ENCODE peak calls at places on chromosomes 1 and 21, in five cellular contexts. One of them, this sample, is unnamed.
A peak's percentile ranks its signal among the peaks of the same experiment; 100 is the strongest.

GRCh38 chr1:97577613-97578012 is 343.2 kb downstream of the DPYD start:
- DNase-seq in epithelial cell of esophagus: no peak
- DNase-seq in CD8-positive, alpha-beta memory T cell: no peak
- DNase-seq in prostate gland: no peak
- DNase-seq in tibial nerve: no peak
- DNase-seq in this sample: no peak

GRCh38 chr21:44059710-44060109 is 47.5 kb upstream of the PWP2 start:
- DNase-seq in epithelial cell of esophagus: no peak
- DNase-seq in CD8-positive, alpha-beta memory T cell: no peak
- DNase-seq in prostate gland: no peak
- DNase-seq in tibial nerve: no peak
- DNase-seq in this sample: no peak

GRCh38 chr1:182309631-182310351 is 81.8 kb downstream of the GLUL start:
- DNase-seq in epithelial cell of esophagus: peak; percentile 5
- DNase-seq in CD8-positive, alpha-beta memory T cell: no peak
- DNase-seq in prostate gland: no peak
- DNase-seq in tibial nerve: peak; percentile 30
- DNase-seq in this sample: no peak

GRCh38 chr21:36902793-36903192 is 63.7 kb downstream of the HLCS start:
- DNase-seq in epithelial cell of esophagus: peak; percentile 9
- DNase-seq in CD8-positive, alpha-beta memory T cell: no peak
- DNase-seq in prostate gland: no peak
- DNase-seq in tibial nerve: no peak
- DNase-seq in this sample: no peak

GRCh38 chr1:25343872-25344271 is 5.7 kb downstream of the TMEM50A start:
- DNase-seq in epithelial cell of esophagus: peak; percentile 60
- DNase-seq in CD8-positive, alpha-beta memory T cell: no peak
- DNase-seq in prostate gland: no peak
- DNase-seq in tibial nerve: no peak
- DNase-seq in this sample: no peak

GRCh38 chr1:201538618-201539551 is at the start of gene NAV1:
- DNase-seq in epithelial cell of esophagus: no peak
- DNase-seq in CD8-positive, alpha-beta memory T cell: no peak
- DNase-seq in prostate gland: no peak
- DNase-seq in tibial nerve: peak; percentile 46
- DNase-seq in this sample: no peak

GRCh38 chr1:23371987-23372386 is 2.4 kb upstream of the ZNF436 start:
- DNase-seq in epithelial cell of esophagus: no peak
- DNase-seq in CD8-positive, alpha-beta memory T cell: no peak
- DNase-seq in prostate gland: no peak
- DNase-seq in tibial nerve: no peak
- DNase-seq in this sample: no peak

GRCh38 chr1:59695301-59695700 is 119.4 kb upstream of the HOOK1 start:
- DNase-seq in epithelial cell of esophagus: no peak
- DNase-seq in CD8-positive, alpha-beta memory T cell: no peak
- DNase-seq in prostate gland: no peak
- DNase-seq in tibial nerve: no peak
- DNase-seq in this sample: no peak

GRCh38 chr1:222973561-222973960 is 158.7 kb downstream of the DISP1 start:
- DNase-seq in epithelial cell of esophagus: no peak
- DNase-seq in CD8-positive, alpha-beta memory T cell: no peak
- DNase-seq in prostate gland: no peak
- DNase-seq in tibial nerve: no peak
- DNase-seq in this sample: no peak

GRCh38 chr1:179883739-179884138 is 1.7 kb downstream of the TOR1AIP1 start:
- DNase-seq in epithelial cell of esophagus: peak; percentile 97
- DNase-seq in CD8-positive, alpha-beta memory T cell: peak; percentile 67
- DNase-seq in prostate gland: no peak
- DNase-seq in tibial nerve: no peak
- DNase-seq in this sample: no peak

GRCh38 chr1:175493321-175493998 is 249.9 kb downstream of the TNR start:
- DNase-seq in epithelial cell of esophagus: no peak
- DNase-seq in CD8-positive, alpha-beta memory T cell: no peak
- DNase-seq in prostate gland: no peak
- DNase-seq in tibial nerve: no peak
- DNase-seq in this sample: no peak

GRCh38 chr1:46131727-46132528 is 501 bp downstream of the PIK3R3 start:
- DNase-seq in epithelial cell of esophagus: peak; percentile 55
- DNase-seq in CD8-positive, alpha-beta memory T cell: peak; percentile 28
- DNase-seq in prostate gland: peak; percentile 29
- DNase-seq in tibial nerve: peak; percentile 20
- DNase-seq in this sample: no peak

GRCh38 chr1:82124987-82125638 is 324.4 kb downstream of the ADGRL2 start:
- DNase-seq in epithelial cell of esophagus: no peak
- DNase-seq in CD8-positive, alpha-beta memory T cell: no peak
- DNase-seq in prostate gland: no peak
- DNase-seq in tibial nerve: no peak
- DNase-seq in this sample: no peak

GRCh38 chr1:59150537-59151386 is 146.1 kb upstream of the FGGY start:
- DNase-seq in epithelial cell of esophagus: peak; percentile 98
- DNase-seq in CD8-positive, alpha-beta memory T cell: no peak
- DNase-seq in prostate gland: no peak
- DNase-seq in tibial nerve: peak; percentile 74
- DNase-seq in this sample: peak; percentile 80

GRCh38 chr21:38950388-38951094 is 144.8 kb downstream of the ETS2 start:
- DNase-seq in epithelial cell of esophagus: peak; percentile 67
- DNase-seq in CD8-positive, alpha-beta memory T cell: no peak
- DNase-seq in prostate gland: peak; percentile 91
- DNase-seq in tibial nerve: no peak
- DNase-seq in this sample: no peak

GRCh38 chr1:16073490-16074104 is at the start of gene FAM131C:
- DNase-seq in epithelial cell of esophagus: peak; percentile 37
- DNase-seq in CD8-positive, alpha-beta memory T cell: peak; percentile 30
- DNase-seq in prostate gland: no peak
- DNase-seq in tibial nerve: no peak
- DNase-seq in this sample: no peak

GRCh38 chr21:45582128-45582527 is 39.9 kb upstream of the SLC19A1 start:
- DNase-seq in epithelial cell of esophagus: no peak
- DNase-seq in CD8-positive, alpha-beta memory T cell: no peak
- DNase-seq in prostate gland: no peak
- DNase-seq in tibial nerve: no peak
- DNase-seq in this sample: no peak

GRCh38 chr1:81619156-81619555 is 181.6 kb upstream of the ADGRL2 start:
- DNase-seq in epithelial cell of esophagus: no peak
- DNase-seq in CD8-positive, alpha-beta memory T cell: no peak
- DNase-seq in prostate gland: no peak
- DNase-seq in tibial nerve: no peak
- DNase-seq in this sample: no peak

GRCh38 chr1:8061673-8062386 is 35.7 kb upstream of the ERRFI1 start:
- DNase-seq in epithelial cell of esophagus: peak; percentile 65
- DNase-seq in CD8-positive, alpha-beta memory T cell: no peak
- DNase-seq in prostate gland: no peak
- DNase-seq in tibial nerve: no peak
- DNase-seq in this sample: no peak

GRCh38 chr1:45723248-45723930 is 27.1 kb downstream of the IPP start:
- DNase-seq in epithelial cell of esophagus: no peak
- DNase-seq in CD8-positive, alpha-beta memory T cell: no peak
- DNase-seq in prostate gland: no peak
- DNase-seq in tibial nerve: no peak
- DNase-seq in this sample: no peak

GRCh38 chr21:42156690-42157605 is 62.0 kb upstream of the ABCG1 start:
- DNase-seq in epithelial cell of esophagus: peak; percentile 64
- DNase-seq in CD8-positive, alpha-beta memory T cell: no peak
- DNase-seq in prostate gland: peak; percentile 59
- DNase-seq in tibial nerve: no peak
- DNase-seq in this sample: no peak

GRCh38 chr1:10796029-10796944 is at the start of gene CASZ1:
- DNase-seq in epithelial cell of esophagus: peak; percentile 96
- DNase-seq in CD8-positive, alpha-beta memory T cell: no peak
- DNase-seq in prostate gland: peak; percentile 89
- DNase-seq in tibial nerve: peak; percentile 65
- DNase-seq in this sample: peak; percentile 58

GRCh38 chr1:77392486-77392885 is 110.7 kb downstream of the AK5 start:
- DNase-seq in epithelial cell of esophagus: no peak
- DNase-seq in CD8-positive, alpha-beta memory T cell: no peak
- DNase-seq in prostate gland: no peak
- DNase-seq in tibial nerve: no peak
- DNase-seq in this sample: no peak

GRCh38 chr1:1112237-1112985 is 3.5 kb downstream of the C1orf159 start:
- DNase-seq in epithelial cell of esophagus: no peak
- DNase-seq in CD8-positive, alpha-beta memory T cell: no peak
- DNase-seq in prostate gland: no peak
- DNase-seq in tibial nerve: no peak
- DNase-seq in this sample: no peak

GRCh38 chr1:43337588-43337987 is at the start of gene MPL:
- DNase-seq in epithelial cell of esophagus: no peak
- DNase-seq in CD8-positive, alpha-beta memory T cell: no peak
- DNase-seq in prostate gland: no peak
- DNase-seq in tibial nerve: no peak
- DNase-seq in this sample: no peak

GRCh38 chr21:29025328-29025713 is 853 bp downstream of the USP16 start:
- DNase-seq in epithelial cell of esophagus: peak; percentile 41
- DNase-seq in CD8-positive, alpha-beta memory T cell: no peak
- DNase-seq in prostate gland: no peak
- DNase-seq in tibial nerve: no peak
- DNase-seq in this sample: no peak

GRCh38 chr21:45481977-45482898 is 60.0 kb downstream of the SLC19A1 start:
- DNase-seq in epithelial cell of esophagus: no peak
- DNase-seq in CD8-positive, alpha-beta memory T cell: no peak
- DNase-seq in prostate gland: no peak
- DNase-seq in tibial nerve: no peak
- DNase-seq in this sample: no peak

GRCh38 chr1:1833916-1834325 is 55.7 kb upstream of the NADK start:
- DNase-seq in epithelial cell of esophagus: no peak
- DNase-seq in CD8-positive, alpha-beta memory T cell: no peak
- DNase-seq in prostate gland: no peak
- DNase-seq in tibial nerve: no peak
- DNase-seq in this sample: peak; percentile 21

DNA sequence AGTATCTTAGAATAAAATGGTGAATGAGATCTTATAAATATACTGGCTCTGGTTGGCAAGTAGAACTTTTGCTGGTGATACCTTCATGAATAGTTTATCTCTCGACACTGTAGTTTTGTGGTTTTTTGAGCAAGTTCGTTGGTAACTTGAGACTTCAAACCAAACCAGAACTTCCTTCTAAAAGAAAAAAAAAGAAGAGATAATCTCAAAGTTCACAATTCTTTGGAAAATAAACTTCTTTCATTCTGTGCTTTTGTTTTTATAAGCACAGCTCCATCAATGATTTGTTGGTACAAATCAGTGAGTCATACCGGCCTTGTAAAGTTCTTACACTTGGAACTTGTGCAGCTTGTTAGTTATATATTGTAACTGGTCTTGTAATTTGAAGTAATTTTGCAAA is 2.3 kb downstream of the HIPK1 start:
- DNase-seq in epithelial cell of esophagus: peak; percentile 47
- DNase-seq in CD8-positive, alpha-beta memory T cell: peak; percentile 78
- DNase-seq in prostate gland: peak; percentile 13
- DNase-seq in tibial nerve: no peak
- DNase-seq in this sample: no peak
- H3K4me3 ChIP-seq in epithelial cell of esophagus: peak overlapping the region; percentile 11
- H3K4me3 ChIP-seq in CD8-positive, alpha-beta memory T cell: peak overlapping the region; percentile 89
- H3K4me3 ChIP-seq in prostate gland: no peak overlapping the region
- H3K4me3 ChIP-seq in tibial nerve: no peak overlapping the region
- H3K4me3 ChIP-seq in this sample: no peak overlapping the region

DNA sequence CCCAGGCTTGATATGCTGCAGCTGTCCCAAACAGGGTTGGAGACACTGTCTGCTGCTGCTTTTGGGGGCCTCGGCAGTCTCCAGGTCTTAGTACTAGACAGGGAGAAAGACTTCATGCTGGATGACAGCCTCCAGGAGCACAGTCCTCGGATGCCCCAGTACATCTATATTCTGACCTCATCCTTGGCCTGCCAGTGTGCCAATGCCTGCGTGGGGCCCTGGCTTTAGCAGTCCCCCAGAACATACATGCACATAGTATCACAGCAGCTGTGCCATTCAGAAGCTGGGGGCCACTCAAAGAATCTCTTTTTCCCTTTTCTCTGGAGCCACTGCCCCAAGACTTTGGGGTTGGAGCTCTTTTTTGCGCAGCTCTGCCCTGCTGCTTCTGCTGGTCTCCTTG is 4.4 kb upstream of the ZSCAN20 start:
- DNase-seq in epithelial cell of esophagus: no peak
- DNase-seq in CD8-positive, alpha-beta memory T cell: no peak
- DNase-seq in prostate gland: no peak
- DNase-seq in tibial nerve: no peak
- DNase-seq in this sample: no peak
- H3K4me3 ChIP-seq in epithelial cell of esophagus: no peak overlapping the region
- H3K4me3 ChIP-seq in CD8-positive, alpha-beta memory T cell: no peak overlapping the region
- H3K4me3 ChIP-seq in prostate gland: no peak overlapping the region
- H3K4me3 ChIP-seq in tibial nerve: no peak overlapping the region
- H3K4me3 ChIP-seq in this sample: no peak overlapping the region

GRCh38 chr1:22141493-22141892 is 1.4 kb downstream of the WNT4 start:
- DNase-seq in epithelial cell of esophagus: no peak
- DNase-seq in CD8-positive, alpha-beta memory T cell: no peak
- DNase-seq in prostate gland: no peak
- DNase-seq in tibial nerve: no peak
- DNase-seq in this sample: no peak
- H3K4me3 ChIP-seq in epithelial cell of esophagus: peak overlapping the region; percentile 54
- H3K4me3 ChIP-seq in CD8-positive, alpha-beta memory T cell: no peak overlapping the region
- H3K4me3 ChIP-seq in prostate gland: peak overlapping the region; percentile 54
- H3K4me3 ChIP-seq in tibial nerve: no peak overlapping the region
- H3K4me3 ChIP-seq in this sample: peak overlapping the region; percentile 41

GRCh38 chr1:114669562-114670082 is at the start of gene DENND2C:
- DNase-seq in epithelial cell of esophagus: no peak
- DNase-seq in CD8-positive, alpha-beta memory T cell: no peak
- DNase-seq in prostate gland: no peak
- DNase-seq in tibial nerve: peak; percentile 7
- DNase-seq in this sample: no peak

GRCh38 chr1:114666954-114667353 is 2.9 kb downstream of the DENND2C start:
- DNase-seq in epithelial cell of esophagus: no peak
- DNase-seq in CD8-positive, alpha-beta memory T cell: no peak
- DNase-seq in prostate gland: no peak
- DNase-seq in tibial nerve: no peak
- DNase-seq in this sample: no peak

GRCh38 chr1:114668373-114668772 is 1.5 kb downstream of the DENND2C start:
- DNase-seq in epithelial cell of esophagus: peak; percentile 30
- DNase-seq in CD8-positive, alpha-beta memory T cell: no peak
- DNase-seq in prostate gland: no peak
- DNase-seq in tibial nerve: no peak
- DNase-seq in this sample: no peak

GRCh38 chr1:114670083-114671010 is 498 bp upstream of the DENND2C start:
- DNase-seq in epithelial cell of esophagus: peak; percentile 100
- DNase-seq in CD8-positive, alpha-beta memory T cell: peak; percentile 76
- DNase-seq in prostate gland: peak; percentile 95
- DNase-seq in tibial nerve: peak; percentile 89
- DNase-seq in this sample: peak; percentile 42

DNA sequence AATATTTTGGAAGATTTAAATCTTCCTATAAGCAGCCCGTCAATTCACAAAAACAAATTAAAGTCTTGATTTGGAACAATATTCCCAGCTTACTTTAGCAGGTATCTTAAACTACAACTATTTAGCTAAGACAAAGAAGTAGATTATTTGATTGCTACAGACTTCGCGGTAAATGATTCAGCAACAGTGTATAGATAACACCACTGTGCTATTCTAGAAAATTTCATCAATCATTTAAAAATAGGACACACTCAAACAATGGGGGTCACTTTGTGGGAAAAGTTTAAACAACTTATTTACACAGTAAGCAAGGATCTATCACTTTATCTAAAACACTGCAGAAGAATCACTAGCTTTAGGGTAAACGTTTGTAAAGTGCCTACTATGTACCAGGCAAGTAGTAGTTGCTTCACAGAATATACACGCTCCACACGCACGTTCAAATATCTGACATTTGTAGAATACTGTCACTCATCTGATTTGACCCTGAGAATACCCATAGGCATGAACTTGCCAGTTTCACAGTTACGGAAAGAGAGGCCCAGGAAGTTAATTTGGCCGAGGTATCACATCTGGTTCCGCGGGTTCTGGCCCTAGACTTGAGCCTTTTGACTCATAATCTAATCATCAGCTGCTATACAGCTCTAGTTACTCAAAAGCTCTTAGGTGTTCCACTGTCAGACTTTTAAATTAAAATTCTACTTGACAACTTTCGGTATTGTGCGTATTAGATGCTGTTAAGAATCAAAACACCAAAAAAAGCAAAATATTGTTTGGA is 876 bp downstream of the DENND2C start:
- DNase-seq in epithelial cell of esophagus: peak; percentile 85
- DNase-seq in CD8-positive, alpha-beta memory T cell: no peak
- DNase-seq in prostate gland: no peak
- DNase-seq in tibial nerve: no peak
- DNase-seq in this sample: no peak
- H3K4me3 ChIP-seq in epithelial cell of esophagus: peak overlapping the region; percentile 79
- H3K4me3 ChIP-seq in CD8-positive, alpha-beta memory T cell: peak overlapping the region; percentile 75
- H3K4me3 ChIP-seq in prostate gland: peak overlapping the region; percentile 74
- H3K4me3 ChIP-seq in tibial nerve: peak overlapping the region; percentile 66
- H3K4me3 ChIP-seq in this sample: peak overlapping the region; percentile 64